ENCODE peak calls at places on chromosomes 5 and 9, in eight cellular contexts. D, F, A, C, K, V, P and Y are unnamed samples.

GRCh38 chr5:139795074-139796001 is at the start of gene PSD2:
- DNase-seq in C (no peak), A (no peak), P (no peak), F (peak), K (no peak), V (no peak), D (no peak), Y (peak)

GRCh38 chr9:86041331-86041741 is 58.0 kb downstream of the GOLM1 start:
- DNase-seq in A (no peak), F (no peak), V (no peak), C (no peak), K (no peak), P (no peak), D (no peak), Y (no peak)

GRCh38 chr9:87850405-87850804 is 32.3 kb upstream of the SPATA31E1 start:
- DNase-seq in C (no peak), A (no peak), V (no peak), D (no peak), K (no peak), P (peak), F (no peak), Y (no peak)

GRCh38 chr9:134982311-134982710 is 64.6 kb upstream of the FCN1 start:
- DNase-seq in F (no peak), K (no peak), A (no peak), C (no peak), D (peak), V (no peak), P (no peak), Y (no peak)

GRCh38 chr5:93909356-93909755 is 168.0 kb upstream of the POU5F2 start:
- DNase-seq in D (no peak), F (no peak), V (no peak), A (no peak), P (no peak), C (no peak), K (no peak), Y (no peak)

GRCh38 chr9:28610339-28610738 is 1037.1 kb upstream of the C9orf72 start:
- DNase-seq in F (no peak), A (no peak), D (no peak), P (no peak), C (no peak), V (no peak), K (no peak), Y (no peak)

GRCh38 chr9:136858844-136859757 is 7.0 kb downstream of the MAMDC4 start:
- DNase-seq in A (peak), C (no peak), D (no peak), V (no peak), F (no peak), K (no peak), P (no peak), Y (no peak)

GRCh38 chr9:126326228-126327015 is at the start of gene MVB12B:
- DNase-seq in D (peak), A (peak), V (peak), P (no peak), C (no peak), K (peak), F (peak), Y (peak)

GRCh38 chr9:15191358-15191757 is 115.7 kb downstream of the TTC39B start:
- DNase-seq in D (no peak), V (peak), A (no peak), P (no peak), C (no peak), K (no peak), F (no peak), Y (no peak)

GRCh38 chr5:141772281-141772680 is 90.3 kb upstream of the ARAP3 start:
- DNase-seq in P (no peak), C (no peak), K (no peak), D (no peak), A (no peak), V (no peak), F (no peak), Y (no peak)

GRCh38 chr9:93890436-93890935 is 64.7 kb downstream of the BARX1 start:
- DNase-seq in D (no peak), A (no peak), K (no peak), P (no peak), C (no peak), F (no peak), V (no peak), Y (no peak)

GRCh38 chr9:131889437-131890244 is 149.8 kb upstream of the RAPGEF1 start:
- DNase-seq in K (no peak), D (no peak), V (no peak), F (peak), A (no peak), P (no peak), C (no peak), Y (no peak)

GRCh38 chr5:116766470-116766947 is 191.9 kb upstream of the SEMA6A start:
- DNase-seq in F (no peak), A (no peak), C (no peak), V (peak), K (no peak), D (no peak), P (no peak), Y (no peak)

GRCh38 chr9:87109182-87109581 is 161.9 kb upstream of the GAS1 start:
- DNase-seq in K (no peak), C (no peak), F (no peak), D (no peak), A (no peak), V (no peak), P (no peak), Y (no peak)

GRCh38 chr5:140041492-140042421 is 1.3 kb downstream of the NRG2 start:
- DNase-seq in P (no peak), A (no peak), F (peak), D (peak), C (peak), K (peak), V (peak), Y (peak)

GRCh38 chr5:176396330-176396729 is 7.8 kb downstream of the HIGD2A start:
- DNase-seq in D (no peak), C (no peak), K (no peak), V (no peak), P (no peak), A (no peak), F (no peak), Y (no peak)

GRCh38 chr9:112582371-112582770 is 95.7 kb downstream of the KIAA1958 start:
- DNase-seq in A (no peak), V (no peak), K (no peak), D (no peak), F (no peak), C (no peak), P (no peak), Y (no peak)

GRCh38 chr5:57066921-57067914 is 106.6 kb upstream of the GPBP1 start:
- DNase-seq in C (no peak), V (no peak), A (no peak), P (no peak), F (no peak), K (no peak), D (no peak), Y (no peak)

GRCh38 chr9:92846662-92847145 is 31.1 kb downstream of the ZNF484 start:
- DNase-seq in D (no peak), C (no peak), V (no peak), A (no peak), P (no peak), F (no peak), K (no peak), Y (no peak)

GRCh38 chr5:158957196-158957595 is 142.5 kb downstream of the EBF1 start:
- DNase-seq in K (no peak), A (no peak), P (no peak), V (peak), D (no peak), C (no peak), F (no peak), Y (no peak)

GRCh38 chr5:5340206-5340729 is 82.2 kb upstream of the ICE1 start:
- DNase-seq in D (no peak), C (peak), K (no peak), V (no peak), P (peak), A (no peak), F (peak), Y (peak)

GRCh38 chr9:109843651-109844050 is 63.7 kb downstream of the PALM2AKAP2 start:
- DNase-seq in A (no peak), K (no peak), V (no peak), P (no peak), C (no peak), D (no peak), F (no peak), Y (peak)

GRCh38 chr5:54733101-54733500 is 215.5 kb downstream of the SNX18 start:
- DNase-seq in C (no peak), F (no peak), D (no peak), A (no peak), K (no peak), V (no peak), P (no peak), Y (no peak)

GRCh38 chr5:58451732-58452565 is 7.9 kb downstream of the PLK2 start:
- DNase-seq in P (no peak), V (no peak), D (no peak), K (no peak), A (no peak), F (no peak), C (no peak), Y (no peak)

GRCh38 chr5:88172847-88173758 is 95.5 kb downstream of the TMEM161B start:
- DNase-seq in D (no peak), K (no peak), V (peak), F (peak), P (no peak), C (no peak), A (no peak), Y (no peak)

GRCh38 chr9:26566141-26566540 is 326.5 kb downstream of the CAAP1 start:
- DNase-seq in P (no peak), K (no peak), F (no peak), D (no peak), A (no peak), V (no peak), C (no peak), Y (no peak)

GRCh38 chr9:123319541-123320339 is 36.3 kb upstream of the CRB2 start:
- DNase-seq in F (no peak), P (no peak), D (no peak), K (no peak), V (no peak), C (no peak), A (no peak), Y (no peak)

GRCh38 chr5:39624268-39624886 is 199.6 kb upstream of the DAB2 start:
- DNase-seq in A (no peak), P (no peak), D (no peak), V (no peak), C (no peak), F (no peak), K (no peak), Y (no peak)

DNA sequence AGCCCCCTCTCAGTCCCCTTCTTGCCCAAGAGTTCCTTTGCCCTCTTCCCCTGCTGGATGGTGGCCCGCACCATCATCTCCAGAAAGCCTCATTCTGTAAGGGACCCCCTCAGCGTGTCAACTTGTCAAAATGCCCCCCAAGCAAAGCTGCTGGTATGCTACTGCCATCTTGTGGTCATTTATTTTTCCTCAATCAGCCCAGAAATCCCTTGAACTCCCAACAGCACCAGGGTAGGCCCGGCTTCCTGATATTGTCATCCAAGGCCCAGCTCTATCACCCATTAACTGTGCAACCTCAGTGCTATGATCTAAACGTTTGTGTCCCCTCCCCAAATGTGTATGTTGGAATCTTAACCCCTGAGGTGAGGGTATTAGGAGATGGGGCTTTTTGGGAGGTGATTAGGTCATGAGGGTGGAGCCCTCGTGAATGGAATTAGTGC is 53.2 kb upstream of the FBXW11 start:
- DNase-seq in K (no peak), V (no peak), F (no peak), A (no peak), P (no peak), C (no peak), D (no peak), Y (no peak)
- TF ChIP-seq CTCF in K (peak), V (peak), F (peak), A (peak), P (peak), C (peak), D (peak), Y (peak)

GRCh38 chr5:34538026-34538672 is 118.0 kb upstream of the RAI14 start:
- DNase-seq in P (no peak), K (no peak), A (no peak), D (peak), V (peak), F (peak), C (no peak), Y (no peak)
- TF ChIP-seq CTCF in P (peak), K (no peak), A (no peak), D (peak), V (peak), F (peak), C (peak), Y (no peak)

GRCh38 chr9:121105531-121105930 is 30.8 kb downstream of the CNTRL start:
- DNase-seq in D (no peak), A (no peak), C (no peak), F (no peak), V (no peak), K (no peak), P (no peak), Y (no peak)

GRCh38 chr9:121107881-121108280 is 33.1 kb downstream of the CNTRL start:
- DNase-seq in V (no peak), A (no peak), K (no peak), D (no peak), F (no peak), C (no peak), P (no peak), Y (no peak)

GRCh38 chr9:121107041-121107440 is 32.3 kb downstream of the CNTRL start:
- DNase-seq in K (no peak), C (no peak), A (no peak), F (no peak), P (no peak), D (no peak), V (no peak), Y (no peak)
- TF ChIP-seq CTCF in K (peak), C (peak), A (peak), F (peak), P (no peak), D (no peak), V (no peak), Y (no peak)

GRCh38 chr9:5899292-5899691 is 8.6 kb downstream of the MLANA start:
- DNase-seq in D (no peak), V (no peak), A (no peak), P (no peak), K (no peak), F (no peak), C (no peak), Y (no peak)
- TF ChIP-seq CTCF in D (peak), V (no peak), A (peak), P (no peak), K (no peak), F (peak), C (peak), Y (no peak)

GRCh38 chr5:143106175-143106574 is 297.3 kb downstream of the NR3C1 start:
- DNase-seq in A (no peak), C (no peak), K (no peak), F (no peak), V (no peak), D (no peak), P (no peak), Y (no peak)
- TF ChIP-seq CTCF in A (no peak), C (peak), K (peak), F (peak), V (no peak), D (peak), P (peak), Y (no peak)

GRCh38 chr5:9898319-9898718 is 268.2 kb upstream of the TAS2R1 start:
- DNase-seq in F (peak), P (no peak), A (no peak), V (peak), K (no peak), C (no peak), D (peak), Y (peak)
- TF ChIP-seq CTCF in F (peak), P (peak), A (no peak), V (peak), K (peak), C (peak), D (peak), Y (no peak)

GRCh38 chr9:100426532-100427365 is at the start of gene MSANTD3:
- DNase-seq in A (peak), F (peak), P (no peak), C (peak), K (peak), D (peak), V (peak), Y (peak)
- TF ChIP-seq CTCF in A (no peak), F (no peak), P (no peak), C (no peak), K (peak), D (peak), V (peak), Y (peak)

DNA sequence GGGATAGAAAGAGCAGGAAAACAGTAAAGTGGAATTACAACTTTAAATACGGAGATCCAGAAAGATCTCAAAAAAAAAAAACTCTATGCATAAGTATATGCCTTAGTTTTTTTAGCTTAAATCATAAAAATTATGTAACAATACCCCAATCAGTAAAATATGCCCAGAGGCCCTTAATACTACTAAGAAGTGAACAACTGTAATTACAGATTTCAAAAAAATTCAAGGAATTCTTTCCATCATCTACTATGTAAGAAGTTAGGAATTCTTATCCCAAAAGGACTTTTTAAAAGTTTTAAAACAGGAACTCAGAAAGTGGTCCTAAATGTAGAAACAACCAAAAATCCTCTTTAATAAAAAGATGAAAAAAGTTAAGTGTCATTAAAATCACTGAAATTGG is 111.3 kb downstream of the SSBP2 start:
- DNase-seq in V (no peak), P (no peak), F (no peak), C (no peak), K (no peak), A (no peak), D (no peak), Y (no peak)
- TF ChIP-seq CTCF in V (no peak), P (no peak), F (no peak), C (no peak), K (no peak), A (no peak), D (no peak), Y (no peak)